ENCODE peak calls at places on chromosomes 4 and X, in four cellular contexts. L, F, A and C are unnamed samples. For H3K4me1, the result is how much of the 10 kb centered on the place peaks cover.

GRCh38 chr4:58688603-58689002 is 1578.4 kb upstream of the IGFBP7 start:
- DNase-seq in L (no peak), F (no peak), A (no peak), C (no peak)

GRCh38 chrX:137848291-137848905 is 282.5 kb downstream of the ZIC3 start:
- DNase-seq in L (peak), F (no peak), A (no peak), C (no peak)

GRCh38 chrX:69080912-69081465 is 84.3 kb downstream of the PJA1 start:
- DNase-seq in L (no peak), F (no peak), A (peak), C (no peak)

GRCh38 chrX:74104356-74105065 is 199.5 kb upstream of the ZCCHC13 start:
- DNase-seq in L (no peak), F (no peak), A (no peak), C (no peak)

GRCh38 chr4:3571921-3572320 is 39.7 kb upstream of the LRPAP1 start:
- DNase-seq in L (no peak), F (no peak), A (no peak), C (no peak)

GRCh38 chr4:91837608-91838029 is 466.1 kb upstream of the GRID2 start:
- DNase-seq in L (no peak), F (no peak), A (no peak), C (no peak)

GRCh38 chrX:74133156-74133796 is 170.7 kb upstream of the ZCCHC13 start:
- DNase-seq in L (peak), F (no peak), A (no peak), C (no peak)

GRCh38 chr4:168856312-168856711 is 153.7 kb downstream of the CBR4 start:
- DNase-seq in L (no peak), F (no peak), A (no peak), C (no peak)

GRCh38 chr4:41060352-41061318 is 153.7 kb downstream of the APBB2 start:
- DNase-seq in L (no peak), F (no peak), A (no peak), C (no peak)

GRCh38 chr4:52704133-52704532 is 45.0 kb upstream of the USP46 start:
- DNase-seq in L (no peak), F (no peak), A (no peak), C (no peak)

GRCh38 chrX:107716045-107716684 is 59.4 kb downstream of the TSC22D3 start:
- DNase-seq in L (peak), F (no peak), A (peak), C (no peak)

GRCh38 chrX:118973389-118974087 is 880 bp upstream of the LONRF3 start:
- DNase-seq in L (no peak), F (no peak), A (peak), C (peak)

GRCh38 chrX:106999002-106999975 is 723 bp downstream of the MORC4 start:
- DNase-seq in L (peak), F (peak), A (peak), C (peak)

GRCh38 chrX:18574591-18574990 is 97.3 kb downstream of the RS1 start:
- DNase-seq in L (no peak), F (no peak), A (no peak), C (peak)

GRCh38 chr4:53730431-53730830 is 139.1 kb upstream of the LNX1 start:
- DNase-seq in L (no peak), F (no peak), A (no peak), C (no peak)

GRCh38 chr4:102783006-102783405 is 22.2 kb upstream of the MANBA start:
- DNase-seq in L (no peak), F (no peak), A (no peak), C (no peak)

GRCh38 chrX:41412261-41413167 is 34.6 kb upstream of the NYX start:
- DNase-seq in L (no peak), F (no peak), A (no peak), C (no peak)

GRCh38 chr4:4541040-4541631 is 712 bp downstream of the STX18 start:
- DNase-seq in L (no peak), F (no peak), A (no peak), C (no peak)

GRCh38 chr4:145982791-145983190 is 44.2 kb upstream of the ZNF827 start:
- DNase-seq in L (no peak), F (no peak), A (no peak), C (no peak)

GRCh38 chr4:168353746-168354145 is 35.2 kb upstream of the DDX60 start:
- DNase-seq in L (no peak), F (no peak), A (no peak), C (no peak)

GRCh38 chrX:21865436-21865835 is 9.6 kb downstream of the YY2 start:
- DNase-seq in L (no peak), F (no peak), A (no peak), C (no peak)

GRCh38 chr4:139084425-139085093 is 69.0 kb downstream of the NOCT start:
- DNase-seq in L (no peak), F (no peak), A (no peak), C (no peak)

GRCh38 chr4:149101649-149102048 is 659.4 kb upstream of the NR3C2 start:
- DNase-seq in L (no peak), F (no peak), A (no peak), C (no peak)

GRCh38 chr4:6222761-6223292 is 22.5 kb upstream of the JAKMIP1 start:
- DNase-seq in L (peak), F (no peak), A (no peak), C (no peak)

GRCh38 chr4:140702096-140702757 is 54.0 kb downstream of the TBC1D9 start:
- DNase-seq in L (no peak), F (no peak), A (no peak), C (no peak)

GRCh38 chr4:48271626-48272025 is 2.0 kb upstream of the TEC start:
- DNase-seq in L (no peak), F (no peak), A (no peak), C (no peak)

GRCh38 chr4:48271048-48271452 is 1.4 kb upstream of the TEC start:
- DNase-seq in L (no peak), F (no peak), A (no peak), C (no peak)

GRCh38 chr4:48270516-48270897 is 869 bp upstream of the TEC start:
- DNase-seq in L (no peak), F (no peak), A (no peak), C (no peak)

GRCh38 chr4:48268956-48269860 is at the start of gene TEC:
- DNase-seq in L (peak), F (peak), A (peak), C (no peak)

GRCh38 chr4:48269861-48270515 is 350 bp upstream of the TEC start:
- DNase-seq in L (peak), F (peak), A (peak), C (peak)
- H3K4me1 ChIP-seq in L (under half), F (under half), A (under half), C (under half)

DNA sequence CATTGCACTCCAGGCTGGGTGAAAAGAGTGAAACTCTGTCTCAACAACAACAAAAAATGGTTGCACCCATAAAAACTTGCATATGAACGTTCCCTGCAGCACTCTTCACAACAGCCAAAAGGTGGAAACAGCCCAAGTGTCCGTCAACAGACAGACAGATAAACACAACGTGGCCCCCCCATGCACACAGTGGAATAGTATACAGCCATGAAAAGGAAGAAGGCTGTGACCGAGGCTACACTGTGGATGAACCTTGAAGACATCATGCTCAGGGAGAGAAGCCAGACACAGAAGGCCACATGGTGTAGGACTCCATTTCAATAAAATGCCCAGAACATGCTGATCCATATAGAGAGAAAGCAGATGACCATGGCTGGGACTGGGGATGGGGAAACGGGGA is 33.5 kb upstream of the ASMTL start:
- DNase-seq in L (no peak), F (peak), A (peak), C (no peak)
- H3K4me1 ChIP-seq in L (under half), F (under half), A (under half), C (under half)

GRCh38 chr4:26749867-26750266 is 110.8 kb upstream of the STIM2 start:
- DNase-seq in L (no peak), F (no peak), A (no peak), C (no peak)
- H3K4me1 ChIP-seq in L (under half), F (under half), A (under half), C (under half)

GRCh38 chrX:12956704-12957541 is 18.0 kb upstream of the TMSB4X start:
- DNase-seq in L (no peak), F (no peak), A (no peak), C (no peak)

GRCh38 chrX:12955882-12956703 is 18.8 kb upstream of the TMSB4X start:
- DNase-seq in L (no peak), F (no peak), A (peak), C (no peak)

GRCh38 chrX:12954981-12955380 is 19.9 kb upstream of the TMSB4X start:
- DNase-seq in L (no peak), F (no peak), A (no peak), C (no peak)

GRCh38 chrX:12958461-12958860 is 16.4 kb upstream of the TMSB4X start:
- DNase-seq in L (no peak), F (no peak), A (no peak), C (no peak)

GRCh38 chrX:12958059-12958458 is 16.9 kb upstream of the TMSB4X start:
- DNase-seq in L (no peak), F (no peak), A (no peak), C (no peak)
- H3K4me1 ChIP-seq in L (under half), F (under half), A (under half), C (under half)

GRCh38 chr4:123862812-123863211 is 466.2 kb downstream of the SPRY1 start:
- DNase-seq in L (no peak), F (no peak), A (no peak), C (no peak)

GRCh38 chr4:123869517-123870282 is 473.1 kb downstream of the SPRY1 start:
- DNase-seq in L (no peak), F (no peak), A (no peak), C (no peak)

GRCh38 chr4:123870283-123870876 is 473.8 kb downstream of the SPRY1 start:
- DNase-seq in L (no peak), F (no peak), A (no peak), C (no peak)

GRCh38 chr4:123867910-123868587 is 471.5 kb downstream of the SPRY1 start:
- DNase-seq in L (no peak), F (no peak), A (no peak), C (no peak)

DNA sequence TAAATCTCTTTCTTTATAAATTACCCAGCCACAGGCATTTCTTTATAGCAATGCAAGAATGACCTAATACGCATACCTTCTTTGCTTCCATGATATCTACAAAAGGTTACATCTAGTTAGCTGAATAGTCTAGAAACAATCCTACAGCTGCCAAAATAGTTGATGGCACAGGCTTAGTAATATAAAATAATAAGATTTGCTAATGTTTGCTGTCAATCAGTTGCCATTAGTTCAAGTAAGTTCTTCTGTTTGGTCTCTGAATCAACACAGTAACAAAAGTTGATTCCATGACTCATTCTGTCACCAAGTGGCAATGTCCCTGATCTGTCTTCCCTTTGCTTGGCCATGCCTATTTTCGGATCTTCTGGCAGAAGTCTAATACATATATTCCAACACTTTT is 470.2 kb downstream of the SPRY1 start:
- DNase-seq in L (no peak), F (no peak), A (no peak), C (no peak)
- H3K4me1 ChIP-seq in L (under half), F (under half), A (under half), C (under half)

GRCh38 chr4:153522800-153523089 is 56.6 kb downstream of the TMEM131L start:
- DNase-seq in L (no peak), F (no peak), A (no peak), C (no peak)

GRCh38 chr4:153521467-153521866 is 55.3 kb downstream of the TMEM131L start:
- DNase-seq in L (no peak), F (no peak), A (no peak), C (no peak)

GRCh38 chr4:153523171-153523757 is 57.1 kb downstream of the TMEM131L start:
- DNase-seq in L (no peak), F (no peak), A (no peak), C (no peak)

GRCh38 chr4:153520871-153521329 is 54.7 kb downstream of the TMEM131L start:
- DNase-seq in L (no peak), F (no peak), A (no peak), C (no peak)

DNA sequence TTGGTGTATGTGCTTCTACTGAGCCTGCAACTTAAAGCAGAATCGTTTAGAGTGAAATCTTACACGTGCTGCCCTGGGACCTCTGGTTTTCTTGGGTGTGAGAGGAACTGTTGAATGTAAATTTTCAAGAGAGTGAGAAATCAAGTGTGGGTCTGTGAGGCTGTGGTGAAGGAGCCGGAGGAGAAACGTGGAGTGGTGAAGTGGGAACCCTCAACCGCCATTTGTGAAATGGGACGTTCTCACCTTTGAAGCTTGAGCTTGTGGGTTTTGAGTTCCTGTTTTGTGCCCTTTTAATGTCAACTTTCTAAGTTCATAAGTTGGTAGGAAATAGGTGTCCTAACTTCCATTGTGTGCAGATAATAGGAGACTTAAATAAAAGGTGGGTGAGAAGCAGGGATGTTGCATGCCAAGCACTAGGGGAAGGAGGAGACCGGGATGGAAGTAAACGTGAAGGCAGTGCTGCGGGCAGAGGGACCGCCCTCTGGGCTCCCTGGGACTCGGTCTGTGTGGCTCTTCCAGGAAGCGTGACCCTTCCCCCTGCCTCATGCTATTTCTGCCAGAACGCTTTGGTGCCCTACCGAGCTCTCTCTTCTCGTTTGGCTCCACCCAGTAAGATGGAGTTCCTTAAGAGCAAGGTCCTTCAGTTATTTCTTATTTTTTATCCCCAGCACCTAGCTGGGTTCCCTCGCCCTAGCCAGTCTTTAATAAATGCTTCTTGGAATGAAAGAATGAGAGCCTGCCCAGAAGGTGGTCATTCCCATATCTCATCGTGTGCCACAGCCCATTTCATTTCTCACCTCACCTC is 56.0 kb downstream of the TMEM131L start:
- DNase-seq in L (peak), F (no peak), A (no peak), C (no peak)
- H3K4me1 ChIP-seq in L (under half), F (half or more), A (under half), C (under half)

DNA sequence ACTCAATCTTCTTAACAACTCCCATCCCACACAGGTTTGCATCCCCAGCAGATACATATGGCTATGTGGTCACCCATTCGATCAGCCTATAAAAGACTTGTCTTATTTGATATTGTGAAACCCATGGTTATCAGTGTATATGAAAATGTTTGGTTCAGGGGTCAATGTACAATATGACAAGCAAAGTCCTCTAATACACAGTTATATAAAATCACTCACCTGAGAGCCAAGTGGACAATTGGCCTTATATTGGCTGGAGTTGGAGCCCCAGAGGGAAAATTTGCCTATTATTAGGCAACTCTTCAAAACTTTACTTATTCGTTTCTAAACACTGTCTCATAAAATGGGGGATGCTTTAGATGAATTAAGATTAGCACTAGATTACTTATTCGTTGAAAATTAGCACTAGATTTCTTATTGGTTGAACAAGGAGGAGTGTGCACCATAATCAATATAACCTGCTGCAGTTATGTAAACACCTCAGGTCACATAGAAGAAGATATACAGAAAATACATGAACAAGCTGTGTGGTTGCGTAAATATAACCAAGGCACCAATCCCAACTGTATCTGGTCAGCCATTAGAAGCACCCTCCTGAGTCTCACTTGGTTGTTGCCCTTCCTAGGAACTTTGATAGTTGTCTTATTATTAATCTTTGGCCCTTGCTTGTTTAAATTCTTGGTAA is 10.7 kb upstream of the ADH4 start:
- DNase-seq in L (no peak), F (no peak), A (no peak), C (no peak)
- H3K4me1 ChIP-seq in L (under half), F (under half), A (under half), C (under half)

GRCh38 chr4:153499005-153499404 is 32.8 kb downstream of the TMEM131L start:
- DNase-seq in L (no peak), F (no peak), A (peak), C (no peak)

GRCh38 chr4:153506972-153507678 is 41.0 kb downstream of the TMEM131L start:
- DNase-seq in L (peak), F (no peak), A (no peak), C (no peak)

GRCh38 chr4:153497988-153498967 is 32.1 kb downstream of the TMEM131L start:
- DNase-seq in L (no peak), F (no peak), A (peak), C (peak)

GRCh38 chr4:153501578-153501977 is 35.4 kb downstream of the TMEM131L start:
- DNase-seq in L (no peak), F (no peak), A (no peak), C (no peak)

DNA sequence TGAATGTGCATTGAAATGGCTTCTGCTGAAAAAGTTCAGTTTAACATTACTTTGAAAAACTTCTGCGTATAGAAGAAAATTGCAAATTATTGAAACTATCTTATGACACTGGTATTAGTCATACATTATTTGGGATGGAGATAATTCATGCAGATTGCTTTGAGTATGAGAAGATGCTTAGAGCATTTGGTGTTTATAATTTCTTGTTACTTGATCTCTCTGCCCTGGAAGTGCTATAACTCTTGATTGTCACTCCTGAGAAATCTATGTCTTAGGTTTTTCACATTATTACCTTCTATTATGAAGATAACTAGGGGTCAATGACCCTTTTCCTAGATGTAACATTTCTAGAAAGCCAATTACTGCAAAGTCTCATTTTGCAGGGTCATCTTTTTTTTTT is 36.4 kb downstream of the TMEM131L start:
- DNase-seq in L (no peak), F (no peak), A (no peak), C (no peak)
- H3K4me1 ChIP-seq in L (under half), F (under half), A (under half), C (under half)

GRCh38 chr4:100633269-100633668 is 115.4 kb upstream of the EMCN start:
- DNase-seq in L (no peak), F (no peak), A (no peak), C (no peak)
- H3K4me1 ChIP-seq in L (under half), F (under half), A (under half), C (under half)

DNA sequence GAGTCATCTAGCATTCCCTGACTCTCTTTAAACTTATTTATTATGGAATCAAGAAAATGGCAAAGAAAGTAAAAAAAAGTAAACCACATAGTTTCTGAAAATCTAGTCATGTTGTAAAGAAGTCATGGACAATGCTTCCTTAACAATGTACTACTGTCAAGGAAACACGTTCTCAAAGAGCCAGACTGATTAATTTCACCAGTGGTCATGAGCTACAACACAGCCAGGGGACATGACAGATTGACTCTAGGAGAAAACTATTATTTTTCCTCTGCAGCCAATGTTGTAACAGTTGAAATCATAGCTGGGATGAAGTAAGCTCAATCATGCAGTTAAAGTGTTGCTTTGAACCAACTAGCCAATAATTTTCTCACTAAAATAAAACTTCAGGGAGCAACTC is 109.2 kb downstream of the MAPK10 start:
- DNase-seq in L (no peak), F (no peak), A (no peak), C (no peak)
- H3K4me1 ChIP-seq in L (under half), F (under half), A (under half), C (under half)